ENCODE peak calls at places on chromosome 10, in seven cellular contexts. T is H1, D is GM12865, L is mucosa of descending colon, N is Peyer's patch, G is neuronal stem cell, X is neural progenitor cell. I is an unnamed sample.

GRCh38 chr10:71621783-71622526 is 97.6 kb downstream of the C10orf105 start:
- DNase-seq in G (no peak), L (no peak), X (peak; percentile 53), D (no peak), T (no peak), N (no peak), I (no peak)

GRCh38 chr10:3791974-3792633 is 7.1 kb upstream of the KLF6 start:
- DNase-seq in X (no peak), G (no peak), T (no peak), L (no peak), D (peak; percentile 24), N (no peak), I (no peak)

GRCh38 chr10:116654816-116655215 is 34.1 kb downstream of the PNLIPRP2 start:
- DNase-seq in X (peak; percentile 32), D (peak; percentile 7), L (no peak), G (no peak), T (no peak), N (no peak), I (peak; percentile 20)

GRCh38 chr10:31910016-31910415 is 18.6 kb downstream of the ARHGAP12 start:
- DNase-seq in D (no peak), N (no peak), X (no peak), G (no peak), T (no peak), L (no peak), I (no peak)

GRCh38 chr10:48377751-48378585 is 71.5 kb downstream of the MAPK8 start:
- DNase-seq in D (no peak), G (no peak), L (no peak), X (no peak), T (no peak), N (no peak), I (no peak)

GRCh38 chr10:26780793-26781601 is 79.8 kb downstream of the ABI1 start:
- DNase-seq in N (peak; percentile 59), L (no peak), D (peak; percentile 67), X (no peak), G (no peak), T (peak; percentile 33), I (no peak)

GRCh38 chr10:116771101-116771705 is 28.8 kb upstream of the HSPA12A start:
- DNase-seq in T (no peak), L (no peak), X (no peak), D (no peak), N (no peak), G (no peak), I (no peak)

GRCh38 chr10:128009768-128010167 is 102.9 kb downstream of the PTPRE start:
- DNase-seq in X (no peak), L (no peak), G (no peak), T (no peak), D (no peak), N (no peak), I (no peak)

GRCh38 chr10:95650232-95650631 is 6.3 kb downstream of the ALDH18A1 start:
- DNase-seq in G (no peak), T (no peak), D (no peak), L (no peak), X (no peak), N (no peak), I (no peak)

GRCh38 chr10:49616421-49617230 is 2.8 kb downstream of the CHAT start:
- DNase-seq in N (no peak), L (no peak), X (no peak), T (no peak), G (no peak), D (no peak), I (no peak)

GRCh38 chr10:2980791-2981360 is 86.5 kb upstream of the PFKP start:
- DNase-seq in N (no peak), L (no peak), T (no peak), D (peak; percentile 28), G (no peak), X (no peak), I (no peak)

GRCh38 chr10:17872191-17873091 is 63.3 kb downstream of the MRC1 start:
- DNase-seq in L (no peak), T (no peak), G (peak; percentile 8), N (no peak), X (peak; percentile 26), D (peak; percentile 23), I (no peak)

GRCh38 chr10:6178581-6178980 is 24.2 kb upstream of the PFKFB3 start:
- DNase-seq in L (no peak), D (no peak), G (no peak), N (no peak), T (no peak), X (no peak), I (no peak)

GRCh38 chr10:104057717-104058116 is 28.0 kb downstream of the COL17A1 start:
- DNase-seq in N (no peak), G (peak; percentile 40), T (no peak), D (no peak), L (no peak), X (peak; percentile 82), I (no peak)

GRCh38 chr10:57979986-57980385 is 287.7 kb downstream of the IPMK start:
- DNase-seq in X (no peak), G (no peak), D (no peak), T (no peak), L (no peak), N (no peak), I (no peak)

GRCh38 chr10:22323538-22324305 is 2.8 kb downstream of the BMI1 start:
- DNase-seq in L (no peak), N (no peak), T (no peak), G (no peak), X (no peak), D (no peak), I (no peak)

GRCh38 chr10:22324413-22324812 is 3.5 kb downstream of the BMI1 start:
- DNase-seq in D (no peak), N (no peak), G (no peak), T (no peak), X (no peak), L (no peak), I (no peak)

GRCh38 chr10:22325948-22326702 is 5.2 kb downstream of the BMI1 start:
- DNase-seq in N (no peak), X (peak; percentile 30), L (no peak), T (no peak), D (no peak), G (no peak), I (no peak)

GRCh38 chr10:22324893-22325271 is 4.0 kb downstream of the BMI1 start:
- DNase-seq in T (no peak), G (no peak), D (no peak), N (no peak), L (no peak), X (no peak), I (no peak)

DNA sequence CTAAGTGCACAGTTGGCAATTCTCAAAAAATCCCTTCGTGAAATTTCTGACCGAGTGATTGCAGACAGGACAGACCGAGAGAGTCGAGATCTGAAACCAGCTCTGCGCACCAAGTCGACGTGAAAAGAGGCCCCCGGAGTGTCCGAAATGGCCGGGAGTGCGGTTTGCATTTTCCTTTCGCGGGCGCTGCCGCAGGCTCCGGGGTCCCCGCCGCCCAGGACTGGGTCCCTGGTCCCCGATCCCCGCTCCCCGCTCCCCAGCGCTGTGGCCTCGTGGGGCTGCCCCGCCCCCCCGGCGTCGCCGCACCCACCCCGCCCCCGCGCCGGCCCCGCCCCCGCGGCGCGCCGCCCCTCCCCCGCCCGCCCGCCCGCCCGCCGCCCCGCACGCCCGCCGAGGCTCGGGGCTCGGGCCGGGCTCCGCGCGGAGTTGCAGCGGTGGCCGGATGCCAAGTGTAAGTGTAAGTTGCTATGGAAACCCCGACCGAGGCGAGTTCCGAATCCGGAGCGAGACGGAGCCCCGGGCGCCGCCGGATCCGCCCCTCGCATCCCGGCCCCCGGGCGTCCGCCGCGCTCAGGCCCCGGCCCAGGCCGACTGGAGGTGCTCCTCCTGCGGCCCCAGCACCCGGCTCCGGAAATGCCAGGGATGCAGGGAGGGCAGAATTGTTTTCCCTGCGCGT is 4.5 kb downstream of the BMI1 start:
- DNase-seq in L (peak; percentile 80), N (peak; percentile 81), X (peak; percentile 94), T (no peak), G (peak; percentile 82), D (peak; percentile 81), I (no peak)
- H3K4me3 ChIP-seq in L (peak overlapping the region; percentile 31), N (peak overlapping the region; percentile 73), X (peak overlapping the region; percentile 44), T (peak overlapping the region; percentile 36), G (peak overlapping the region; percentile 53), D (peak overlapping the region; percentile 70), I (peak overlapping the region; percentile 30)

GRCh38 chr10:35986756-35987467 is 344.8 kb upstream of the FZD8 start:
- DNase-seq in D (no peak), T (no peak), L (no peak), G (no peak), N (no peak), X (no peak), I (no peak)

GRCh38 chr10:35998036-35998435 is 355.9 kb upstream of the FZD8 start:
- DNase-seq in T (no peak), N (no peak), X (no peak), L (no peak), D (no peak), G (no peak), I (no peak)

GRCh38 chr10:35993816-35994515 is 351.9 kb upstream of the FZD8 start:
- DNase-seq in N (no peak), L (no peak), D (no peak), X (no peak), T (no peak), G (no peak), I (no peak)

GRCh38 chr10:35995515-35995914 is 353.4 kb upstream of the FZD8 start:
- DNase-seq in T (no peak), G (no peak), L (no peak), N (no peak), D (no peak), X (peak; percentile 20), I (no peak)

GRCh38 chr10:35992107-35992506 is 350.0 kb upstream of the FZD8 start:
- DNase-seq in D (no peak), N (no peak), T (no peak), X (no peak), G (no peak), L (no peak), I (no peak)
- H3K4me3 ChIP-seq in D (no peak overlapping the region), N (no peak overlapping the region), T (no peak overlapping the region), X (no peak overlapping the region), G (no peak overlapping the region), L (no peak overlapping the region), I (no peak overlapping the region)

GRCh38 chr10:15196335-15196834 is 27.9 kb upstream of the NMT2 start:
- DNase-seq in D (no peak), G (no peak), L (no peak), X (no peak), T (no peak), N (no peak), I (no peak)
- H3K4me3 ChIP-seq in D (peak overlapping the region; percentile 9), G (no peak overlapping the region), L (no peak overlapping the region), X (no peak overlapping the region), T (no peak overlapping the region), N (no peak overlapping the region), I (no peak overlapping the region)

DNA sequence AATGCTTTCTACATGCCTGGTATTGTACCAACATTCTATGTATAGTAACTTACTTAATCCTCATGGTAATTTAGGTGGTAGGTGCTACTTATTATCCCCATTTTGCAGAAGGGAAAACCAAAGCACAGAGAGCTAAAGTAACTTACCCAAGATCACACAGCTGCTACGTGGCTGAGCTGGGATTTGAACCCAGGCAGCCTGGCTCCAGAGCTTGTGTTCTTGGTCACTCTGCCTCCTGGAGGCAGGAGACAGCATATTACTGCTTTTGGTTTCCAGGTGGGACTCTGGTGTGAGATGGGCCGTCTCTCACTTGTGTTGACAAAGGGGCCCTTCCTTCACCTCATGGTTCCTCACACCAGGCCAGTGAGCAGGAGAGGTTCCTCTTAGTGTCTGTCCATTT is 79.8 kb upstream of the PPIF start:
- DNase-seq in T (no peak), X (no peak), N (no peak), G (no peak), D (peak; percentile 69), L (no peak), I (no peak)
- H3K4me3 ChIP-seq in T (no peak overlapping the region), X (no peak overlapping the region), N (no peak overlapping the region), G (no peak overlapping the region), D (no peak overlapping the region), L (no peak overlapping the region), I (no peak overlapping the region)

I was measured in iPS DF 6.9.